ENCODE peak calls at places on chromosomes 11 and 22, in eight cellular contexts. E is HCT116, W is K562, N is HepG2, V is SK-N-SH, L is endothelial cell of umbilical vein, U is GM12878, J is H1. B is an unnamed sample.

GRCh38 chr11:109785714-109786113 is 307.5 kb upstream of the ZC3H12C start:
- DNase-seq in J (no peak), E (no peak), N (no peak), V (no peak), L (no peak), U (no peak), W (no peak), B (no peak)

GRCh38 chr11:9565822-9566560 is 7.5 kb upstream of the WEE1 start:
- DNase-seq in E (peak), J (no peak), W (peak), L (peak), N (peak), U (peak), V (peak), B (no peak)

GRCh38 chr22:17352798-17353197 is 16.5 kb upstream of the CECR2 start:
- DNase-seq in W (no peak), J (no peak), L (no peak), U (no peak), E (no peak), N (no peak), V (no peak), B (no peak)

GRCh38 chr11:19071255-19071654 is 10.7 kb upstream of the MRGPRX2 start:
- DNase-seq in N (peak), W (peak), V (peak), E (peak), U (peak), L (peak), J (peak), B (peak)

GRCh38 chr22:31177420-31178162 is 17.6 kb downstream of the RNF185 start:
- DNase-seq in U (no peak), W (no peak), N (no peak), J (no peak), L (no peak), E (no peak), V (no peak), B (no peak)

GRCh38 chr11:130055637-130056036 is 14.1 kb upstream of the APLP2 start:
- DNase-seq in L (no peak), U (no peak), V (no peak), J (peak), W (no peak), E (no peak), N (no peak), B (no peak)

GRCh38 chr11:34318111-34319037 is 39.4 kb downstream of the ABTB2 start:
- DNase-seq in N (peak), E (no peak), L (no peak), V (no peak), W (no peak), J (no peak), U (no peak), B (no peak)

GRCh38 chr22:37752189-37753061 is 55.3 kb upstream of the GCAT start:
- DNase-seq in N (peak), E (peak), J (no peak), U (no peak), L (peak), W (no peak), V (peak), B (no peak)

GRCh38 chr11:109374441-109374840 is 47.5 kb upstream of the C11orf87 start:
- DNase-seq in L (no peak), V (no peak), J (no peak), W (no peak), U (no peak), N (no peak), E (no peak), B (no peak)

GRCh38 chr11:10693509-10694071 is at the start of gene IRAG1:
- DNase-seq in W (no peak), L (no peak), U (no peak), N (no peak), J (no peak), E (no peak), V (peak), B (no peak)

GRCh38 chr22:44519895-44520294 is 21.9 kb upstream of the RTL6 start:
- DNase-seq in E (no peak), J (no peak), U (no peak), W (no peak), L (no peak), N (no peak), V (no peak), B (no peak)

GRCh38 chr11:116224154-116224888 is 548.5 kb downstream of the BUD13 start:
- DNase-seq in V (peak), W (peak), N (peak), J (peak), L (peak), U (no peak), E (peak), B (no peak)

GRCh38 chr11:71322192-71322735 is 69.9 kb upstream of the SHANK2 start:
- DNase-seq in E (no peak), V (no peak), W (no peak), N (no peak), L (no peak), U (no peak), J (no peak), B (no peak)

GRCh38 chr11:126197277-126197939 is 14.0 kb downstream of the RPUSD4 start:
- DNase-seq in N (no peak), L (no peak), W (no peak), J (no peak), U (no peak), V (no peak), E (no peak), B (no peak)

GRCh38 chr11:36328956-36329673 is 33.0 kb downstream of the PRR5L start:
- DNase-seq in L (peak), U (no peak), N (no peak), V (no peak), W (no peak), J (no peak), E (no peak), B (no peak)

GRCh38 chr11:121446752-121447156 is 5.4 kb upstream of the SORL1 start:
- DNase-seq in U (no peak), W (no peak), E (no peak), L (peak), N (peak), J (no peak), V (peak), B (no peak)
- H3K9ac ChIP-seq in U (peak), W (no peak), E (no peak), L (no peak), N (no peak), J (no peak), V (no peak), B (no peak)

GRCh38 chr11:27210509-27210908 is 152.5 kb downstream of the CCDC34 start:
- DNase-seq in N (no peak), U (no peak), J (no peak), V (no peak), E (no peak), L (no peak), W (no peak), B (no peak)

GRCh38 chr11:27207025-27207650 is 155.9 kb downstream of the CCDC34 start:
- DNase-seq in V (no peak), U (no peak), E (no peak), W (no peak), N (no peak), J (peak), L (no peak), B (no peak)

GRCh38 chr11:27211370-27212127 is 151.5 kb downstream of the CCDC34 start:
- DNase-seq in W (peak), N (no peak), E (peak), U (no peak), L (no peak), J (peak), V (no peak), B (no peak)

GRCh38 chr11:27208846-27209245 is 154.2 kb downstream of the CCDC34 start:
- DNase-seq in V (no peak), U (no peak), W (no peak), E (no peak), J (no peak), L (no peak), N (no peak), B (no peak)

DNA sequence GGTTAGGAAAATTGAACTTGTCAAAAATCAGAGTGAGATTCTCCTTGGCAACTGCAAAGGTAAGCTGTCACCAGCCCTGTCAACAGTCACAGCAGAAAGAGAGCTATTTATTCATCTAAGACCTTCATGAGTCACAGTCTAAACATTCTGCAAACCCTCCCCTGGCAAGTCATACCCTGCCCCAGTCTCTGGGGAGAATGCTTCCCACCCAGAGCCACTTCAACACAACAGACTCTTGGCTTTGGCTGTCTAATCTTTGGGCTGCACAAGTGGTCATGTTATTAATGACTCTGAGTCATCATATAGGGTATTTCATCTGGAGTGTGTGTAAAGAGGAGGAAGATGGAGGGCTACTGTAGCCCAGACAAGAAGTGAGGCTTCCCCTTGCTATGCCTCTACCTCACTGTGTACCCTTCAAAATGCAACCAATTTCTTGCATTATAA is 153.4 kb downstream of the CCDC34 start:
- DNase-seq in L (peak), V (no peak), W (peak), U (no peak), N (peak), J (no peak), E (peak), B (no peak)
- H3K27ac ChIP-seq in L (no peak), V (peak), W (no peak), U (no peak), N (no peak), J (no peak), E (no peak), B (no peak)

GRCh38 chr11:74709175-74709574 is 22.1 kb downstream of the CHRDL2 start:
- DNase-seq in N (no peak), L (no peak), V (no peak), E (no peak), W (no peak), J (no peak), U (no peak), B (no peak)

GRCh38 chr11:74710291-74710938 is 20.8 kb downstream of the CHRDL2 start:
- DNase-seq in V (peak), U (no peak), N (no peak), E (no peak), W (peak), J (no peak), L (peak), B (no peak)

GRCh38 chr11:74707602-74708510 is 23.4 kb downstream of the CHRDL2 start:
- DNase-seq in V (no peak), E (no peak), U (no peak), W (peak), J (no peak), L (no peak), N (no peak), B (no peak)

GRCh38 chr11:74703211-74703610 is 28.0 kb downstream of the CHRDL2 start:
- DNase-seq in L (no peak), V (no peak), W (no peak), U (no peak), N (no peak), E (no peak), J (no peak), B (no peak)

DNA sequence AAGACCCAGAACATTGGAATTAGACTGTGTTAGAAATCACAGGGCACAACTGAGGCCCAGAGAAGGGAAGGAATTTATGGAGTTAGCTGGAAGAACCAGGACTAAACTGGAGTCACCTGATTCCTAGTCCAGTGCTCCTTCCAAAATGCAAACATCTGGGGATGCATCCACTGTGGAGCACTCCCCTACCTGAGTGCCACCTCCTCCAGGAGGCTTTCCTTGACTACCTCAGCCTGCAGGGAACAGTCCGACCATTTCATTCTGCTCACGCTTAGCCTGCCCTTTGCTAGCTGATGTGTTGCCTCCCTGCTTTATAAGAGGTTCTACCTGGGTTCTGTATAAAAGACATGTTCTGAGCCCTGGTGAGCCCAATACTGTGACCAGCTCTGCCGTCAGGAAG is 24.0 kb downstream of the CHRDL2 start:
- DNase-seq in L (no peak), N (no peak), J (no peak), U (no peak), W (no peak), V (no peak), E (no peak), B (no peak)
- TF ChIP-seq POLR2AphosphoS5 in L (no peak), N (no peak), J (no peak), U (no peak), W (no peak), V (no peak), E (no peak), B (no peak)

GRCh38 chr11:910044-910588 is 494 bp downstream of the CHID1 start:
- DNase-seq in N (no peak), V (no peak), U (no peak), L (no peak), E (no peak), W (no peak), J (no peak), B (no peak)

GRCh38 chr11:909406-909805 is 1.2 kb downstream of the CHID1 start:
- DNase-seq in E (no peak), N (no peak), W (no peak), U (no peak), J (no peak), L (no peak), V (no peak), B (no peak)

GRCh38 chr11:911031-911889 is 650 bp upstream of the CHID1 start:
- DNase-seq in E (no peak), N (no peak), V (no peak), U (no peak), J (no peak), W (peak), L (peak), B (no peak)

GRCh38 chr11:911890-912219 is 1.2 kb upstream of the CHID1 start:
- DNase-seq in U (no peak), J (no peak), L (no peak), V (no peak), W (no peak), E (no peak), N (no peak), B (no peak)

DNA sequence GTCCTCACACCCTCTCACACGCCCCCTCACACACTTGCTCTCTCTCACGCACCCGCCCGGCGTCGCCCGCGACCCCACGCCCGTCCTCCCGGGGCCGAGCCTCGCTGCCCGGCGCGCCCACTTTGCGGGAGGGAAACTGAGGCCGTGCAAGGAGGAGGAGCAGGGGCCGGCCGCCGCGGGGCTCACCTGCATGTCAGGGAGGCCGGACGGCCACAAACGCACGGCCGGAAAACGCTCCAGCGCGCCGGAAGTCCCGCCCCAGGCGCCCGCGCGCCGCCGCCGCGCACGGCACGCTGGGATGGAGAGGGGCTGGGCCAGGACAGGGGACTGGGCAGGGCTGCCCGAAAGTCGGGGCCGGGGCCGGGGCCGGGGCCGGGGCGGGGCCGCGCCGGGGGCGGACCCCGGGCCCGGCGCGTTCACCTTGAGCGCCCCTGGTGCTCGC is at the start of gene CHID1:
- DNase-seq in U (no peak), N (peak), V (peak), L (peak), E (peak), W (peak), J (peak), B (no peak)
- H3K9ac ChIP-seq in U (peak), N (peak), V (peak), L (peak), E (peak), W (peak), J (peak), B (peak)

DNA sequence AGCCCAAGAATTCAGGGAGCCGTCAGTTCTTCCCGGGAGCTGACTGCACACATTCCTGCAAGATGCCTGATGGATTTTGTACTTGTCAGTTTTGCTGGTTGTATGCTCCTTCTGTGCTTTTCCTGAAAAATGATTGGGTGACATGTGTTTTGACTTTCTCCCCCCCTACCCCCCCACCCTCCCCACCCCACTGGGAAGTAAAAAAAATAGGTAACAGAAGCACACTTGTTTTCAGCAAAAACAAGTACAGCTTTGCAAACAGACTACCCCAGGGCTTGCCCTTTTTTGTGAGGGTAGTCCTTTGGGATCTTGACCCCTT is 1.1 kb downstream of the PPFIA1 start:
- DNase-seq in W (no peak), V (no peak), U (no peak), L (no peak), N (no peak), J (no peak), E (no peak), B (no peak)
- H3K27ac ChIP-seq in W (peak), V (no peak), U (no peak), L (peak), N (peak), J (no peak), E (no peak), B (no peak)

DNA sequence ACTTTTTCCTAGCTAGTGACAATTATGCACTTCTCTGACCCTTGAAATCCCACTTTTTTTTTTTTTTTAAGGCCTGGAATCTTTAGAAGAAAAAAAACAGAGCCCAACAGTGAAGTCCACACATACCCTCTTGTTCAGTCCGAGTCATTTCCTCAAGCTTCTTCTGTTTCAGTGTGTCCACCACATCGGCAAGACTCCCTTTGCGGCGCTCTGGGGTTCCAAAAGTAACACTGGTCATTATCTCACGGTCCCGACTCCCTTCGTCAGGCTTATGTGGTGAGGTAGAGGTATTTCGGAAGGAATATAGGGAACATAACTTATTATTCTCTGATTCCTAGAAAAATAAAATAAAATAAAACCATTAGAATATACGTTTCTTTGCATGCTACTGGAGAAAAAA is 38.0 kb downstream of the SOX6 start:
- DNase-seq in W (no peak), V (no peak), J (no peak), E (no peak), U (no peak), N (no peak), L (no peak), B (no peak)
- TF ChIP-seq POLR2AphosphoS5 in W (no peak), V (no peak), J (no peak), E (no peak), U (no peak), N (no peak), L (no peak), B (no peak)

GRCh38 chr11:119293461-119293860 is 23.5 kb downstream of the MCAM start:
- DNase-seq in L (no peak), J (no peak), W (no peak), E (no peak), N (no peak), U (no peak), V (no peak), B (no peak)

GRCh38 chr11:119297938-119298337 is 19.0 kb downstream of the MCAM start:
- DNase-seq in L (no peak), E (no peak), V (no peak), N (no peak), U (no peak), J (no peak), W (no peak), B (no peak)

GRCh38 chr11:119298726-119299125 is 18.2 kb downstream of the MCAM start:
- DNase-seq in N (no peak), L (no peak), U (no peak), J (no peak), E (no peak), W (no peak), V (no peak), B (no peak)

GRCh38 chr11:119290894-119291497 is 25.9 kb downstream of the MCAM start:
- DNase-seq in E (peak), L (no peak), J (no peak), U (no peak), N (no peak), W (no peak), V (no peak), B (no peak)

GRCh38 chr11:119295178-119295577 is 21.8 kb downstream of the MCAM start:
- DNase-seq in N (no peak), E (no peak), V (no peak), W (no peak), J (no peak), L (no peak), U (no peak), B (no peak)
- H3K9ac ChIP-seq in N (no peak), E (no peak), V (no peak), W (no peak), J (no peak), L (no peak), U (no peak), B (no peak)

GRCh38 chr11:63866211-63866610 is 27.3 kb downstream of the MARK2 start:
- DNase-seq in J (no peak), V (no peak), W (no peak), N (no peak), L (no peak), U (peak), E (no peak), B (peak)
- H3K27ac ChIP-seq in J (no peak), V (no peak), W (no peak), N (no peak), L (no peak), U (peak), E (no peak), B (peak)